ENCODE peak calls at places on chromosomes 6 and 20, in six cellular contexts. One of them, this sample, is unnamed.

GRCh38 chr6:33278392-33278741 is 1.4 kb downstream of the B3GALT4 start:
- DNase-seq in WTC11: no peak
- DNase-seq in HCT116: no peak
- DNase-seq in mucosa of descending colon: no peak
- DNase-seq in HL-60: no peak
- DNase-seq in stomach: no peak
- DNase-seq in this sample: no peak

GRCh38 chr6:49326337-49326736 is 136.7 kb downstream of the MMUT start:
- DNase-seq in WTC11: no peak
- DNase-seq in HCT116: no peak
- DNase-seq in mucosa of descending colon: no peak
- DNase-seq in HL-60: no peak
- DNase-seq in stomach: no peak
- DNase-seq in this sample: no peak

GRCh38 chr6:33453361-33454008 is 891 bp upstream of the ZBTB9 start:
- DNase-seq in WTC11: no peak
- DNase-seq in HCT116: no peak
- DNase-seq in mucosa of descending colon: no peak
- DNase-seq in HL-60: no peak
- DNase-seq in stomach: no peak
- DNase-seq in this sample: no peak

GRCh38 chr6:169263836-169264608 is 10.4 kb upstream of the THBS2 start:
- DNase-seq in WTC11: no peak
- DNase-seq in HCT116: no peak
- DNase-seq in mucosa of descending colon: no peak
- DNase-seq in HL-60: no peak
- DNase-seq in stomach: no peak
- DNase-seq in this sample: peak; percentile 66

GRCh38 chr6:22250486-22250885 is 46.4 kb downstream of the PRL start:
- DNase-seq in WTC11: peak; percentile 53
- DNase-seq in HCT116: no peak
- DNase-seq in mucosa of descending colon: no peak
- DNase-seq in HL-60: no peak
- DNase-seq in stomach: no peak
- DNase-seq in this sample: no peak

GRCh38 chr20:59010321-59010994 is 3.4 kb upstream of the CTSZ start:
- DNase-seq in WTC11: no peak
- DNase-seq in HCT116: no peak
- DNase-seq in mucosa of descending colon: no peak
- DNase-seq in HL-60: no peak
- DNase-seq in stomach: peak; percentile 28
- DNase-seq in this sample: no peak

GRCh38 chr6:151012321-151013294 is 147.1 kb downstream of the MTHFD1L start:
- DNase-seq in WTC11: no peak
- DNase-seq in HCT116: no peak
- DNase-seq in mucosa of descending colon: no peak
- DNase-seq in HL-60: no peak
- DNase-seq in stomach: no peak
- DNase-seq in this sample: no peak

GRCh38 chr6:11364971-11365397 is 132.5 kb upstream of the NEDD9 start:
- DNase-seq in WTC11: no peak
- DNase-seq in HCT116: no peak
- DNase-seq in mucosa of descending colon: no peak
- DNase-seq in HL-60: no peak
- DNase-seq in stomach: no peak
- DNase-seq in this sample: no peak

GRCh38 chr20:56362833-56363413 is 4.1 kb downstream of the FAM210B start:
- DNase-seq in WTC11: no peak
- DNase-seq in HCT116: no peak
- DNase-seq in mucosa of descending colon: no peak
- DNase-seq in HL-60: no peak
- DNase-seq in stomach: no peak
- DNase-seq in this sample: no peak

GRCh38 chr20:53643031-53643832 is 49.6 kb upstream of the ZNF217 start:
- DNase-seq in WTC11: no peak
- DNase-seq in HCT116: peak; percentile 57
- DNase-seq in mucosa of descending colon: peak; percentile 67
- DNase-seq in HL-60: peak; percentile 69
- DNase-seq in stomach: peak; percentile 52
- DNase-seq in this sample: peak; percentile 75

GRCh38 chr20:28562510-28562898 is 2695.0 kb upstream of the DEFB115 start:
- DNase-seq in WTC11: no peak
- DNase-seq in HCT116: no peak
- DNase-seq in mucosa of descending colon: no peak
- DNase-seq in HL-60: no peak
- DNase-seq in stomach: no peak
- DNase-seq in this sample: no peak

DNA sequence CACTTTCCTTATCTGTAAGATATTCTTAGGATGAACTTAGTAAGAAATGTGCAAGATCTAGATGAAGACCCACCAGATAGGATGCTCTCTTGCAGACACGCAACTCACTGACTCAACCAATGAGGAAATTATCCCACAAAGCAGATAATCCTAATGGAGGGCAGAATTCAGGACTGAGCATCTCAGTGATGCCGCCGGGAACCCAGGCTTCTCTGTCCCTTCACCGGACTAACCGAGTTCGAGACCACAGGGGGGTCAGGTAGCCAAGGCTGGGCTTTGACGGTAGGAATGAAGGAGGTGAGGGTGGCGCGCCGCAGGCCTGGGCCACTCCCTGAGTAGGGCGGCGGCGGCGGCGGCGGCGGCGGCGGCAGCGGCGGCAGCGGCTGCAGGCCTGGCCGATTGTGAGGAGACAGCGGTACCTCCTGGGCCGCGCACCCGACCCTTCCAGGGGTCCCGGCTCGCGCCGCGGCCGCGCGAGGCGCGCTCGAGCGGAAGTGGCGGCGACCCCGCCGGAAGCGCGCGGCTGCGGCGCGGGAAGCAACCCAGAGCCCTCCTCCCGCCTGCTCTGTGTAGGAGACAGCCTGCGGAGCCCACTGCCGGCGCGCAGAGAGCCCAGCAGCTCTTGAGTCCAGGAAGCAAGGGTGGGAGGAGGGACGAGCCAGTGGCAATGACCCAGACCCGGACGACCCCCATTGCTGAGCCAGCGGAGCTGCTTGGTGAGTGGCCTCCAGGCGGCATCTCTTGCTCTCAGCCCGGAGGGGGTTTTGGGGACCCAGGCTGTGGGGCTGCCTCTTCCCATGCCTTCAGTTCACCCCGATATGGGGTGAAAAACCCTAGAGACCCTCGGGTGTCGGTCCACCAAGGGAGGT is at the start of gene KHDC1:
- DNase-seq in WTC11: peak; percentile 66
- DNase-seq in HCT116: no peak
- DNase-seq in mucosa of descending colon: peak; percentile 61
- DNase-seq in HL-60: peak; percentile 35
- DNase-seq in stomach: peak; percentile 29
- DNase-seq in this sample: peak; percentile 53
- TF ChIP-seq CTCF in WTC11: no peak
- TF ChIP-seq CTCF in HCT116: no peak
- TF ChIP-seq CTCF in mucosa of descending colon: no peak
- TF ChIP-seq CTCF in HL-60: no peak
- TF ChIP-seq CTCF in stomach: no peak
- TF ChIP-seq CTCF in this sample: peak; percentile 12

GRCh38 chr6:119312441-119312840 is 37.1 kb downstream of the MAN1A1 start:
- DNase-seq in WTC11: no peak
- DNase-seq in HCT116: no peak
- DNase-seq in mucosa of descending colon: no peak
- DNase-seq in HL-60: no peak
- DNase-seq in stomach: no peak
- DNase-seq in this sample: no peak

GRCh38 chr6:119313937-119314893 is 35.3 kb downstream of the MAN1A1 start:
- DNase-seq in WTC11: no peak
- DNase-seq in HCT116: no peak
- DNase-seq in mucosa of descending colon: peak; percentile 26
- DNase-seq in HL-60: no peak
- DNase-seq in stomach: no peak
- DNase-seq in this sample: no peak

GRCh38 chr6:119317007-119317406 is 32.6 kb downstream of the MAN1A1 start:
- DNase-seq in WTC11: no peak
- DNase-seq in HCT116: no peak
- DNase-seq in mucosa of descending colon: no peak
- DNase-seq in HL-60: no peak
- DNase-seq in stomach: no peak
- DNase-seq in this sample: no peak

GRCh38 chr6:119312875-119313338 is 36.7 kb downstream of the MAN1A1 start:
- DNase-seq in WTC11: no peak
- DNase-seq in HCT116: no peak
- DNase-seq in mucosa of descending colon: no peak
- DNase-seq in HL-60: no peak
- DNase-seq in stomach: no peak
- DNase-seq in this sample: no peak

GRCh38 chr6:119314894-119315272 is 34.7 kb downstream of the MAN1A1 start:
- DNase-seq in WTC11: no peak
- DNase-seq in HCT116: no peak
- DNase-seq in mucosa of descending colon: no peak
- DNase-seq in HL-60: no peak
- DNase-seq in stomach: no peak
- DNase-seq in this sample: no peak
- TF ChIP-seq CTCF in WTC11: no peak
- TF ChIP-seq CTCF in HCT116: no peak
- TF ChIP-seq CTCF in mucosa of descending colon: no peak
- TF ChIP-seq CTCF in HL-60: no peak
- TF ChIP-seq CTCF in stomach: no peak
- TF ChIP-seq CTCF in this sample: no peak

GRCh38 chr6:93447874-93448273 is 28.5 kb upstream of the EPHA7 start:
- DNase-seq in WTC11: no peak
- DNase-seq in HCT116: no peak
- DNase-seq in mucosa of descending colon: no peak
- DNase-seq in HL-60: no peak
- DNase-seq in stomach: no peak
- DNase-seq in this sample: no peak
- TF ChIP-seq CTCF in WTC11: no peak
- TF ChIP-seq CTCF in HCT116: no peak
- TF ChIP-seq CTCF in mucosa of descending colon: no peak
- TF ChIP-seq CTCF in HL-60: no peak
- TF ChIP-seq CTCF in stomach: no peak
- TF ChIP-seq CTCF in this sample: no peak

GRCh38 chr20:20956586-20956985 is 149.6 kb downstream of the LINC00237 start:
- DNase-seq in WTC11: no peak
- DNase-seq in HCT116: no peak
- DNase-seq in mucosa of descending colon: no peak
- DNase-seq in HL-60: no peak
- DNase-seq in stomach: no peak
- DNase-seq in this sample: no peak

GRCh38 chr20:20950620-20951019 is 155.5 kb downstream of the LINC00237 start:
- DNase-seq in WTC11: no peak
- DNase-seq in HCT116: no peak
- DNase-seq in mucosa of descending colon: no peak
- DNase-seq in HL-60: no peak
- DNase-seq in stomach: no peak
- DNase-seq in this sample: no peak

GRCh38 chr20:20953738-20954657 is 152.2 kb downstream of the LINC00237 start:
- DNase-seq in WTC11: no peak
- DNase-seq in HCT116: no peak
- DNase-seq in mucosa of descending colon: no peak
- DNase-seq in HL-60: no peak
- DNase-seq in stomach: no peak
- DNase-seq in this sample: no peak

DNA sequence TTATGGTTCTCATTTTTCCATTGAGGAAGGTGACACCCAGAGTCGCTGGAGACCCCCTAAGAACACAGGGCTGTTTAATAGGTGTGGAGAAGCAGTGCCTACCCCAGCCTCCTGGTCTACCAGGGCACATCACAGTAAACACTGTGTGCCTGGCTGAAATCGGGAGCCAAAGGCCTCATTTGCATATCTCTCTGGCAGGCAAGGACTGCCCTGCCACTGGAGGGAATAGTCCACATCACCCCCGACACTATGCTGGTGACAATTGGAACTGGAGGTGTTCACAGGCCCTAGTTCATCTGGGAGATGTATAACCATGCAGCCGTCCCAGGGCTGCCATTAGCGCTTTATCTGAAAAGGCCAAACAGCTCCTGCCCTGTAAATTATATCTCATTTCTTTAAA is 150.3 kb downstream of the LINC00237 start:
- DNase-seq in WTC11: peak; percentile 10
- DNase-seq in HCT116: no peak
- DNase-seq in mucosa of descending colon: no peak
- DNase-seq in HL-60: no peak
- DNase-seq in stomach: no peak
- DNase-seq in this sample: no peak
- TF ChIP-seq CTCF in WTC11: no peak
- TF ChIP-seq CTCF in HCT116: no peak
- TF ChIP-seq CTCF in mucosa of descending colon: no peak
- TF ChIP-seq CTCF in HL-60: no peak
- TF ChIP-seq CTCF in stomach: no peak
- TF ChIP-seq CTCF in this sample: no peak

GRCh38 chr20:63957004-63957689 is 931 bp upstream of the UCKL1 start:
- DNase-seq in WTC11: peak; percentile 78
- DNase-seq in HCT116: peak; percentile 73
- DNase-seq in mucosa of descending colon: peak; percentile 88
- DNase-seq in HL-60: peak; percentile 78
- DNase-seq in stomach: peak; percentile 71
- DNase-seq in this sample: peak; percentile 77
- TF ChIP-seq CTCF in WTC11: no peak
- TF ChIP-seq CTCF in HCT116: no peak
- TF ChIP-seq CTCF in mucosa of descending colon: no peak
- TF ChIP-seq CTCF in HL-60: no peak
- TF ChIP-seq CTCF in stomach: no peak
- TF ChIP-seq CTCF in this sample: no peak

DNA sequence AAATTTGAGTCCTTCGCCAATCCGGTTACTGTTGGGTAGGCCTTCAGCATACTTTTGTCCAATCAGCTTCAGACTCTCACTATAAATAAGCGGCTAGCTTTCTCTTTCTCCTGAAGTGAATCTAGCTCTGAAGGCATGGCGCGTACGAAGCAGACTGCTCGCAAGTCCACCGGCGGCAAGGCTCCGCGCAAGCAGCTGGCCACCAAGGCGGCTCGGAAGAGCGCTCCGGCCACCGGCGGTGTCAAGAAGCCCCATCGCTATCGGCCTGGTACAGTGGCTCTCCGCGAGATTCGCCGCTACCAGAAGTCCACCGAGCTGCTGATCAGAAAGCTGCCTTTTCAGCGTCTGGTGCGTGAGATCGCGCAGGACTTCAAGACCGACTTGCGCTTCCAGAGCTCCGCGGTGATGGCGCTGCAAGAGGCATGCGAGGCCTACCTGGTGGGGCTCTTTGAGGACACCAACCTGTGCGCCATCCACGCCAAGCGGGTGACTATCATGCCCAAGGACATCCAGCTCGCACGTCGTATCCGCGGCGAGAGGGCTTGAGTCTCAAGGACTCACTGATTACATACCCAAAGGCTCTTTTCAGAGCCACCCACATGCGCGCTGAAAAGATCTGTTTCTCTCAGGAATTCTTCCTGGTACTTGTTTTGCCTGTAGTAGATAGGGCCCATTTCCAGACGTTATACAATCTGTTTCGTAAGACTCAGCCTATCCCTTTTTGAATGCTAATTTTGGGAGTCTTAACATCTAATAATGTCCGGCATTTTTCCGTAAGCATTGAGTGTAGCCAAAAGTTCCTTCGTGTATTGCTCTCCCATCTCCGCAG is 102.0 kb downstream of the OR2B2 start:
- DNase-seq in WTC11: peak; percentile 58
- DNase-seq in HCT116: peak; percentile 97
- DNase-seq in mucosa of descending colon: peak; percentile 81
- DNase-seq in HL-60: peak; percentile 89
- DNase-seq in stomach: peak; percentile 83
- DNase-seq in this sample: peak; percentile 87
- TF ChIP-seq CTCF in WTC11: no peak
- TF ChIP-seq CTCF in HCT116: no peak
- TF ChIP-seq CTCF in mucosa of descending colon: no peak
- TF ChIP-seq CTCF in HL-60: no peak
- TF ChIP-seq CTCF in stomach: no peak
- TF ChIP-seq CTCF in this sample: no peak